ENCODE peak calls at places on chromosomes 16 and 17, in nine cellular contexts. V, Z, S, O, E, I, B, W and M are unnamed samples.

GRCh38 chr16:30688701-30689100 is 10.3 kb upstream of the SRCAP start:
- DNase-seq in E (no peak), I (no peak), Z (no peak), V (no peak), S (no peak), O (no peak), B (no peak), W (no peak), M (no peak)

GRCh38 chr16:15970202-15970601 is 20.8 kb downstream of the ABCC1 start:
- DNase-seq in Z (peak), S (peak), O (no peak), B (no peak), E (no peak), V (no peak), I (no peak), W (peak), M (no peak)

GRCh38 chr17:27554152-27554551 is 76.8 kb upstream of the LGALS9 start:
- DNase-seq in B (no peak), V (no peak), I (no peak), Z (peak), W (no peak), E (no peak), S (no peak), O (no peak), M (no peak)

GRCh38 chr17:8084250-8084649 is 3.3 kb downstream of the ALOX12B start:
- DNase-seq in B (no peak), I (no peak), O (no peak), Z (no peak), V (no peak), W (peak), E (no peak), S (no peak), M (no peak)

GRCh38 chr17:80428363-80428762 is 13.4 kb downstream of the ENDOV start:
- DNase-seq in I (peak), W (no peak), O (no peak), V (no peak), B (no peak), E (no peak), S (no peak), Z (no peak), M (no peak)

GRCh38 chr17:54848368-54848987 is 52.2 kb upstream of the TOM1L1 start:
- DNase-seq in O (no peak), E (no peak), V (no peak), I (no peak), B (no peak), S (no peak), Z (no peak), W (no peak), M (no peak)

GRCh38 chr16:67782567-67783352 is 23.6 kb downstream of the RANBP10 start:
- DNase-seq in B (no peak), Z (no peak), E (no peak), O (no peak), V (no peak), W (no peak), S (no peak), I (no peak), M (no peak)

GRCh38 chr16:51402785-51403184 is 251.7 kb upstream of the SALL1 start:
- DNase-seq in E (no peak), O (no peak), V (no peak), I (no peak), Z (peak), S (no peak), W (no peak), B (no peak), M (no peak)

GRCh38 chr16:30183961-30184429 is 593 bp downstream of the CORO1A start:
- DNase-seq in Z (no peak), W (no peak), E (peak), V (no peak), O (peak), S (peak), B (no peak), I (no peak), M (peak)

GRCh38 chr16:19153876-19154275 is 14.2 kb upstream of the SYT17 start:
- DNase-seq in Z (peak), B (no peak), E (no peak), O (no peak), W (no peak), S (peak), I (no peak), V (no peak), M (peak)

GRCh38 chr17:66964083-66964771 is at the start of gene CACNG4:
- DNase-seq in S (no peak), Z (no peak), B (no peak), W (no peak), E (no peak), V (no peak), O (no peak), I (no peak), M (no peak)

GRCh38 chr16:58507195-58507962 is 7.4 kb downstream of the NDRG4 start:
- DNase-seq in Z (no peak), B (no peak), O (no peak), W (no peak), I (peak), S (no peak), V (no peak), E (no peak), M (no peak)

GRCh38 chr17:74042241-74042640 is 161.2 kb upstream of the RPL38 start:
- DNase-seq in W (no peak), S (no peak), E (no peak), O (no peak), Z (no peak), V (no peak), I (no peak), B (no peak), M (no peak)

GRCh38 chr17:28615260-28615940 is 1.4 kb upstream of the RSKR start:
- DNase-seq in W (no peak), Z (no peak), O (no peak), I (no peak), E (no peak), V (no peak), S (no peak), B (no peak), M (no peak)

GRCh38 chr17:75473246-75473645 is 16.8 kb downstream of the TMEM94 start:
- DNase-seq in V (no peak), W (no peak), O (no peak), B (no peak), S (no peak), Z (no peak), E (no peak), I (no peak), M (no peak)

GRCh38 chr16:1938316-1938715 is 4.7 kb downstream of the MSRB1 start:
- DNase-seq in S (no peak), O (no peak), V (no peak), E (no peak), W (no peak), B (no peak), Z (no peak), I (no peak), M (no peak)

GRCh38 chr16:89172901-89173628 is 1.5 kb downstream of the CDH15 start:
- DNase-seq in E (no peak), I (no peak), Z (no peak), W (no peak), S (no peak), V (no peak), B (no peak), O (no peak), M (no peak)

GRCh38 chr17:76080207-76080933 is 1.4 kb downstream of the ZACN start:
- DNase-seq in V (no peak), S (no peak), I (no peak), Z (no peak), W (no peak), E (no peak), B (no peak), O (no peak), M (no peak)

GRCh38 chr17:82718986-82719685 is 2.6 kb downstream of the FN3KRP start:
- DNase-seq in W (no peak), S (no peak), Z (no peak), V (no peak), I (no peak), E (no peak), O (no peak), B (no peak), M (no peak)

GRCh38 chr17:82819015-82819414 is 20.8 kb downstream of the ZNF750 start:
- DNase-seq in E (no peak), B (no peak), V (no peak), I (no peak), Z (no peak), O (no peak), S (no peak), W (no peak), M (no peak)

GRCh38 chr16:84459941-84460405 is 44.5 kb downstream of the MEAK7 start:
- DNase-seq in W (no peak), B (no peak), V (no peak), E (no peak), Z (no peak), O (no peak), I (peak), S (no peak), M (no peak)

GRCh38 chr16:85612801-85613608 is at the start of gene GSE1:
- DNase-seq in B (peak), V (peak), W (peak), O (peak), S (peak), E (peak), I (peak), Z (peak), M (peak)

GRCh38 chr17:72666519-72666874 is 426.0 kb downstream of the SLC39A11 start:
- DNase-seq in I (no peak), E (no peak), W (no peak), Z (no peak), O (no peak), S (no peak), B (no peak), V (no peak), M (no peak)

GRCh38 chr17:42068979-42069378 is 18.6 kb upstream of the C17orf113 start:
- DNase-seq in V (no peak), Z (no peak), W (peak), I (no peak), E (no peak), O (no peak), S (no peak), B (no peak), M (no peak)

GRCh38 chr17:57277923-57278604 is 21.7 kb downstream of the MSI2 start:
- DNase-seq in V (no peak), S (no peak), W (no peak), Z (no peak), O (no peak), B (no peak), E (no peak), I (no peak), M (no peak)

GRCh38 chr17:45720386-45720785 is 63.7 kb upstream of the CRHR1 start:
- DNase-seq in E (no peak), B (no peak), V (no peak), S (no peak), W (no peak), Z (no peak), I (no peak), O (no peak), M (no peak)

GRCh38 chr16:31395647-31396046 is 2.5 kb downstream of the ITGAD start:
- DNase-seq in E (peak), W (no peak), Z (no peak), O (no peak), S (no peak), I (no peak), B (no peak), V (no peak), M (no peak)

GRCh38 chr17:10357768-10358167 is 15.0 kb downstream of the MYH13 start:
- DNase-seq in O (no peak), W (no peak), V (no peak), E (no peak), Z (no peak), S (peak), I (no peak), B (no peak), M (peak)

GRCh38 chr16:77789085-77789611 is 784 bp downstream of the VAT1L start:
- DNase-seq in I (no peak), S (no peak), B (no peak), V (no peak), Z (no peak), E (no peak), O (no peak), W (peak), M (no peak)
- H3K4me3 ChIP-seq in I (peak), S (no peak), B (peak), V (peak), Z (peak), E (peak), O (no peak), W (no peak), M (no peak)

DNA sequence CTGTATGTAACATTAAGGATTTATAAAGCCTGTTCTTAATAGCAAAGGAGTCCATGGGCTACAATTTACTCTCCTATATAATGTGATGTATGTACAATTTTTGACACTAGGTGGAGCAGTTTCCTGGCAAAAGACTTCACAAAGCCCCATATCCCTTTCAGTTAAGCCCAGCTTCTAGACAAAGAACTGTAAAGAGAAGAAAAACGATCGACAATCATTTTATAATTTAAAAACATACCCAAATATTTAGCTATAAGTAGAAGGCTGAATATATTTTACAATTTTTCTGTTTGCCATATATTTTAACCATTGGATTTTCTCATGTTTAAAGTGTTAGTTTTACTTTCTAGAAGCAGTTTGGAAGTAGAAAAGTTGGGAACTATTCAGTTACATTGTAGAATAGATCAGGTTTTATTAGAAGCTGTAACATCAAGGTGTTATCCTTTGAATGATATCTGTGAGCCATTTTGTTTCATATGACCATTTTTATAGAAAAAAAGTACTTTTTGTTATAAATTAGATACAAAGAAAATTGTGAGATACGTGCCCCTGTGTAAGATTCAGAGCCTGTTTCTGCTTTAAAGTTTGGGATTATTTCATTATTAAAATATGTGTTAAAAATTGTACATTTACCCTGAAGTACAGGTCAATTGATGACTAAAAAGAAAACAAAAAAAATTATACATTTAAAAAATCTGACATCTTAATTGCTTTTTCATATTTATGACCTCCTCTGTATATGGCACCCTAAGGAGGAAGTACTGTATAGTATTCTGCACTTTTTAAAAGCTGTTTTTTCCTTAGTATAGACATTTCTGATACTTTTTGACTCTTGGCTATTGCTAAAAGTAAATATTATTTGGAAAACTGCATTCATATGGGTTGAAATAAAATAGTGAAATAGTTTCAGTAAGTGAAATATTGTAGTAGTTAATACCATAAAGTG is 46.3 kb downstream of the VMP1 start:
- DNase-seq in E (peak), Z (peak), B (peak), O (no peak), I (no peak), W (peak), V (peak), S (peak), M (peak)
- H3K4me3 ChIP-seq in E (no peak), Z (no peak), B (no peak), O (no peak), I (no peak), W (no peak), V (no peak), S (peak), M (no peak)

GRCh38 chr17:19410875-19411291 is at the start of gene RNF112:
- DNase-seq in V (no peak), W (no peak), S (no peak), E (no peak), B (no peak), I (no peak), Z (peak), O (no peak), M (no peak)
- H3K4me3 ChIP-seq in V (no peak), W (no peak), S (no peak), E (no peak), B (no peak), I (peak), Z (peak), O (no peak), M (no peak)

GRCh38 chr16:72986011-72986410 is 61.9 kb downstream of the ZFHX3 start:
- DNase-seq in E (no peak), V (no peak), S (no peak), I (peak), Z (peak), O (no peak), W (no peak), B (no peak), M (no peak)

GRCh38 chr16:72987480-72987901 is 60.4 kb downstream of the ZFHX3 start:
- DNase-seq in Z (no peak), W (peak), S (no peak), B (no peak), O (no peak), V (no peak), E (no peak), I (peak), M (no peak)

GRCh38 chr16:72983728-72984350 is 64.1 kb downstream of the ZFHX3 start:
- DNase-seq in I (peak), Z (no peak), S (no peak), O (no peak), E (no peak), W (no peak), B (no peak), V (no peak), M (no peak)

GRCh38 chr16:72983241-72983640 is 64.7 kb downstream of the ZFHX3 start:
- DNase-seq in W (no peak), I (peak), O (no peak), E (no peak), V (no peak), S (no peak), Z (no peak), B (no peak), M (no peak)

DNA sequence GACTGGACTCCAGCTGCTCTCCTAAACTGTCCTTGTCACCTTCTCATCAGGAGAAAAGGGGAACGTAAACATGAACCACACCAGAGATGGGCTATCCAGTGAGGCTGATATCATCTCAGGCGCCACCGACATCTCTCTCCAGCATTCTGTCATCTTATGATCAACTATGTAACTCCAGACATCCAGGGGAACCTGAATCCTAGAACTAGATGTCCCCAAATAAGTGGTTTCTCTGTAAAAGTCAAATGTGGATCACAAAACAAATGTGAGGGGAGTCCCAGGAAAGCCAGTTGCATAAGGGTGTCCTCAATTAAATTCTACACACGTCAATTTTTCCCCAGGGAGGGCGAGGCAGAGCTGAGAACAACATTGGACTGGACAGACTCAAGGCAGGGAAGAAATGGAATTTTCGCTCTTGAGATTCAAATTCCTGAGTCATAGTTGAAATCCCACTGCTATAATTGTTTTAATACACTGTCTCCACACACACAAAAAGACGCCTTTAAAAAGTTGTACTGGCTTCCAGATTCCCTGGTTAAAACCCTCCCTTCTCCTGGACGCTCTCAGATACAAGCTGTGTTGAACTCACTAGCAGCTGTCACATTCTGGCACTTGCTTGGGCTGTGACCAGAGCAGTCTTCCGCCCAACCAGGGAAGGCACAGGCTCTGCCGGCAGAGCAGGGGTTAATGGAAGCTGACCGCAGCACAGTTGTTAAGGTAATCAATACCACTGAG is 62.6 kb downstream of the ZFHX3 start:
- DNase-seq in S (no peak), E (no peak), O (no peak), W (no peak), I (peak), Z (peak), B (no peak), V (no peak), M (no peak)
- H3K4me3 ChIP-seq in S (no peak), E (no peak), O (no peak), W (no peak), I (peak), Z (no peak), B (no peak), V (no peak), M (no peak)

DNA sequence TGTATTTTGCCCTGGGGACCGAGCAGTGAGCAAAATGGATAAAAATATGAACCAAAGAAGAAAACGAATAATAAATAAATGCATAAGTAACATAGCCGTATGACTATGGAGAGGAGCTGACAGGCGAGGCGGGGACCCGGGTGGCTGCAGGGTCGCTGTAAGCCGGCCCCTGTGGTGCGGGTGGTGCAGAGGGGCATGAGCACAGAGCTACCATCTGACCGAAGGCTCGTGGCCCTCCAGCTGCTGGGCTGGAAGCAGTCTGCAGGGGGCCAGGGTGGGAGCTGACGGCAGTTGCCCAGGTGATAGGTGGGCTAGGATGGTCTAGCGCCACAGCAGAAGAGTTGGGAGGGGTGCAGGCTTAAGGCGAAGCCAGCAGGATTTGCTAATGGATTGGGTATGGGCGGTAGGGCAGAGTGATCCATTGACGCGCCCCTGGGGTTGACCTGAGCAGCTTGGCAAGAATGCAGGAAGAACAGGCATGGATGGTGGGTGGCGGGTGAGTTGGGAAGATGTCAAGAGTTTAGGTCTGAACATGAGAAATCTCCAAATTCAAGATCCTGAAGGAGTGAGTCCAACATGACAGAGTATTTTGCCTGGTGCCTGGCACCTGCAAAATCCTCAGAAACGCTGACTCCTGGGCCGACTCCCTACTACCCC is 228.0 kb downstream of the FOXL1 start:
- DNase-seq in E (no peak), S (no peak), O (no peak), W (no peak), I (peak), B (no peak), V (no peak), Z (no peak), M (no peak)
- H3K4me3 ChIP-seq in E (no peak), S (no peak), O (no peak), W (no peak), I (no peak), B (no peak), V (no peak), Z (no peak), M (no peak)

GRCh38 chr16:27759947-27760844 is 210.3 kb downstream of the KATNIP start:
- DNase-seq in S (no peak), O (no peak), B (no peak), W (no peak), V (no peak), I (no peak), E (no peak), Z (no peak), M (no peak)
- H3K4me3 ChIP-seq in S (no peak), O (no peak), B (no peak), W (no peak), V (no peak), I (no peak), E (no peak), Z (no peak), M (no peak)

GRCh38 chr17:43530303-43531081 is 15.6 kb downstream of the ETV4 start:
- DNase-seq in S (no peak), B (peak), Z (peak), W (peak), O (no peak), V (peak), I (no peak), E (no peak), M (no peak)
- H3K4me3 ChIP-seq in S (no peak), B (peak), Z (peak), W (no peak), O (no peak), V (no peak), I (no peak), E (no peak), M (no peak)

GRCh38 chr17:49759203-49759602 is 4.7 kb downstream of the FAM117A start:
- DNase-seq in O (no peak), B (no peak), W (no peak), S (no peak), V (no peak), Z (no peak), I (no peak), E (no peak), M (no peak)

GRCh38 chr17:49760296-49760695 is 3.6 kb downstream of the FAM117A start:
- DNase-seq in O (no peak), Z (no peak), B (no peak), I (no peak), V (no peak), W (no peak), E (no peak), S (no peak), M (no peak)

GRCh38 chr17:49762148-49762941 is 1.6 kb downstream of the FAM117A start:
- DNase-seq in Z (no peak), W (peak), S (no peak), O (no peak), E (no peak), I (no peak), B (peak), V (no peak), M (no peak)

GRCh38 chr17:49763735-49764558 is at the start of gene FAM117A:
- DNase-seq in B (peak), O (peak), S (peak), V (peak), Z (peak), W (peak), I (peak), E (peak), M (peak)

GRCh38 chr17:49760909-49761558 is 2.9 kb downstream of the FAM117A start:
- DNase-seq in V (no peak), S (no peak), I (no peak), O (no peak), Z (no peak), E (no peak), B (no peak), W (no peak), M (no peak)
- H3K4me3 ChIP-seq in V (no peak), S (no peak), I (no peak), O (peak), Z (no peak), E (no peak), B (no peak), W (no peak), M (peak)